ENCODE peak calls at places on chromosomes 3 and 15, in six cellular contexts. I, G, Z, U, N and X are unnamed samples.

GRCh38 chr3:129577356-129577755 is 29.1 kb downstream of the PLXND1 start:
- DNase-seq in N (no peak), Z (no peak), I (peak), G (no peak), U (no peak), X (peak)

GRCh38 chr3:193795062-193795690 is 202.2 kb downstream of the OPA1 start:
- DNase-seq in I (no peak), G (no peak), N (no peak), U (no peak), Z (no peak), X (no peak)

GRCh38 chr3:34619990-34620389 is 821.6 kb downstream of the PDCD6IP start:
- DNase-seq in U (no peak), I (no peak), N (no peak), G (no peak), Z (no peak), X (no peak)

GRCh38 chr3:52313774-52314188 is 2.3 kb upstream of the DNAH1 start:
- DNase-seq in I (no peak), U (no peak), G (no peak), N (no peak), Z (no peak), X (no peak)

GRCh38 chr3:102057781-102058421 is 208.6 kb downstream of the NFKBIZ start:
- DNase-seq in G (no peak), I (no peak), N (no peak), Z (peak), U (no peak), X (no peak)

GRCh38 chr15:97114900-97115763 is 784.6 kb downstream of the NR2F2 start:
- DNase-seq in Z (no peak), N (no peak), G (no peak), U (no peak), I (no peak), X (no peak)

GRCh38 chr3:188349276-188349962 is 195.5 kb downstream of the LPP start:
- DNase-seq in G (no peak), Z (no peak), N (no peak), U (no peak), I (no peak), X (peak)

GRCh38 chr15:66722757-66723540 is 20.9 kb downstream of the SMAD6 start:
- DNase-seq in Z (no peak), N (no peak), I (no peak), U (no peak), G (no peak), X (no peak)

GRCh38 chr15:32857732-32858131 is 139.9 kb downstream of the GREM1 start:
- DNase-seq in G (no peak), I (no peak), N (no peak), Z (no peak), U (no peak), X (no peak)